ENCODE peak calls at places on chromosomes 2 and 18, in seven cellular contexts. One of them, this sample, is unnamed.
A peak's percentile ranks its signal among the peaks of the same experiment; 100 is the strongest.

GRCh38 chr18:76616373-76616772 is 121.3 kb upstream of the ZNF516 start:
- DNase-seq in IMR-90: no peak
- DNase-seq in H1: no peak
- DNase-seq in trophoblast cell: no peak
- DNase-seq in mesenchymal stem cell: no peak
- DNase-seq in H9: no peak
- DNase-seq in neuronal stem cell: no peak
- DNase-seq in this sample: no peak

GRCh38 chr18:77486985-77487384 is 237.3 kb downstream of the GALR1 start:
- DNase-seq in IMR-90: no peak
- DNase-seq in mesenchymal stem cell: no peak
- DNase-seq in H1: no peak
- DNase-seq in H9: no peak
- DNase-seq in neuronal stem cell: no peak
- DNase-seq in trophoblast cell: no peak
- DNase-seq in this sample: no peak

GRCh38 chr18:62863629-62864028 is 148.3 kb downstream of the PHLPP1 start:
- DNase-seq in mesenchymal stem cell: peak; percentile 17
- DNase-seq in H1: no peak
- DNase-seq in trophoblast cell: peak; percentile 53
- DNase-seq in H9: no peak
- DNase-seq in IMR-90: peak; percentile 65
- DNase-seq in neuronal stem cell: no peak
- DNase-seq in this sample: peak; percentile 78

GRCh38 chr2:164495491-164496223 is 125.6 kb downstream of the GRB14 start:
- DNase-seq in mesenchymal stem cell: peak; percentile 65
- DNase-seq in H1: no peak
- DNase-seq in H9: no peak
- DNase-seq in neuronal stem cell: peak; percentile 63
- DNase-seq in trophoblast cell: peak; percentile 72
- DNase-seq in IMR-90: peak; percentile 43
- DNase-seq in this sample: peak; percentile 79

GRCh38 chr2:69224495-69224803 is 162.6 kb downstream of the GFPT1 start:
- DNase-seq in IMR-90: no peak
- DNase-seq in H9: no peak
- DNase-seq in H1: no peak
- DNase-seq in trophoblast cell: no peak
- DNase-seq in neuronal stem cell: no peak
- DNase-seq in mesenchymal stem cell: no peak
- DNase-seq in this sample: no peak

GRCh38 chr18:49047540-49047939 is 96.8 kb upstream of the SMAD7 start:
- DNase-seq in mesenchymal stem cell: no peak
- DNase-seq in H1: no peak
- DNase-seq in neuronal stem cell: no peak
- DNase-seq in H9: no peak
- DNase-seq in trophoblast cell: no peak
- DNase-seq in IMR-90: no peak
- DNase-seq in this sample: no peak

GRCh38 chr2:20151116-20151571 is 73.8 kb downstream of the SDC1 start:
- DNase-seq in mesenchymal stem cell: no peak
- DNase-seq in neuronal stem cell: no peak
- DNase-seq in trophoblast cell: no peak
- DNase-seq in IMR-90: no peak
- DNase-seq in H1: no peak
- DNase-seq in H9: peak; percentile 12
- DNase-seq in this sample: no peak

GRCh38 chr2:221085376-221085900 is 486.7 kb downstream of the EPHA4 start:
- DNase-seq in trophoblast cell: no peak
- DNase-seq in neuronal stem cell: no peak
- DNase-seq in H1: no peak
- DNase-seq in H9: no peak
- DNase-seq in mesenchymal stem cell: no peak
- DNase-seq in IMR-90: peak; percentile 43
- DNase-seq in this sample: no peak

GRCh38 chr2:205524656-205525055 is 157.6 kb upstream of the NRP2 start:
- DNase-seq in H9: no peak
- DNase-seq in neuronal stem cell: no peak
- DNase-seq in H1: no peak
- DNase-seq in IMR-90: no peak
- DNase-seq in trophoblast cell: no peak
- DNase-seq in mesenchymal stem cell: no peak
- DNase-seq in this sample: no peak

GRCh38 chr2:29663266-29663665 is 258.1 kb downstream of the ALK start:
- DNase-seq in mesenchymal stem cell: no peak
- DNase-seq in neuronal stem cell: no peak
- DNase-seq in IMR-90: peak; percentile 70
- DNase-seq in trophoblast cell: no peak
- DNase-seq in H1: no peak
- DNase-seq in H9: no peak
- DNase-seq in this sample: no peak

GRCh38 chr2:66235408-66235807 is 199.5 kb upstream of the MEIS1 start:
- DNase-seq in mesenchymal stem cell: no peak
- DNase-seq in trophoblast cell: no peak
- DNase-seq in neuronal stem cell: no peak
- DNase-seq in H1: no peak
- DNase-seq in H9: no peak
- DNase-seq in IMR-90: no peak
- DNase-seq in this sample: no peak

GRCh38 chr2:85987266-85988178 is 98.7 kb upstream of the ST3GAL5 start:
- DNase-seq in neuronal stem cell: no peak
- DNase-seq in trophoblast cell: no peak
- DNase-seq in H9: peak; percentile 5
- DNase-seq in mesenchymal stem cell: no peak
- DNase-seq in H1: no peak
- DNase-seq in IMR-90: no peak
- DNase-seq in this sample: no peak

GRCh38 chr2:9113916-9114315 is 92.7 kb upstream of the ASAP2 start:
- DNase-seq in mesenchymal stem cell: no peak
- DNase-seq in neuronal stem cell: no peak
- DNase-seq in trophoblast cell: no peak
- DNase-seq in H1: no peak
- DNase-seq in IMR-90: no peak
- DNase-seq in H9: no peak
- DNase-seq in this sample: peak; percentile 61

GRCh38 chr2:19100570-19100969 is 257.9 kb downstream of the OSR1 start:
- DNase-seq in IMR-90: no peak
- DNase-seq in H1: no peak
- DNase-seq in neuronal stem cell: no peak
- DNase-seq in trophoblast cell: no peak
- DNase-seq in H9: no peak
- DNase-seq in mesenchymal stem cell: no peak
- DNase-seq in this sample: no peak

GRCh38 chr2:43040084-43040854 is 186.1 kb downstream of the ZFP36L2 start:
- DNase-seq in H1: no peak
- DNase-seq in trophoblast cell: peak; percentile 29
- DNase-seq in mesenchymal stem cell: peak; percentile 51
- DNase-seq in H9: no peak
- DNase-seq in IMR-90: no peak
- DNase-seq in neuronal stem cell: no peak
- DNase-seq in this sample: no peak

GRCh38 chr2:99382163-99382562 is 45.0 kb downstream of the EIF5B start:
- DNase-seq in H1: no peak
- DNase-seq in H9: no peak
- DNase-seq in mesenchymal stem cell: no peak
- DNase-seq in IMR-90: no peak
- DNase-seq in neuronal stem cell: no peak
- DNase-seq in trophoblast cell: no peak
- DNase-seq in this sample: no peak

GRCh38 chr2:175815537-175815936 is 186.5 kb downstream of the LNPK start:
- DNase-seq in H9: no peak
- DNase-seq in IMR-90: peak; percentile 52
- DNase-seq in neuronal stem cell: no peak
- DNase-seq in trophoblast cell: no peak
- DNase-seq in H1: no peak
- DNase-seq in mesenchymal stem cell: no peak
- DNase-seq in this sample: no peak

GRCh38 chr2:88933980-88934379 is 242.5 kb downstream of the RPIA start:
- DNase-seq in mesenchymal stem cell: no peak
- DNase-seq in trophoblast cell: peak; percentile 84
- DNase-seq in H9: no peak
- DNase-seq in IMR-90: no peak
- DNase-seq in H1: no peak
- DNase-seq in neuronal stem cell: no peak
- DNase-seq in this sample: peak; percentile 86

GRCh38 chr18:24176727-24177416 is 38.0 kb downstream of the CABYR start:
- DNase-seq in mesenchymal stem cell: peak; percentile 51
- DNase-seq in H9: peak; percentile 83
- DNase-seq in H1: peak; percentile 50
- DNase-seq in IMR-90: peak; percentile 56
- DNase-seq in neuronal stem cell: peak; percentile 61
- DNase-seq in trophoblast cell: peak; percentile 27
- DNase-seq in this sample: peak; percentile 82

GRCh38 chr2:109554758-109555157 is 59.0 kb downstream of the SEPTIN10 start:
- DNase-seq in neuronal stem cell: no peak
- DNase-seq in H1: no peak
- DNase-seq in IMR-90: no peak
- DNase-seq in H9: no peak
- DNase-seq in trophoblast cell: peak; percentile 74
- DNase-seq in mesenchymal stem cell: no peak
- DNase-seq in this sample: peak; percentile 46

GRCh38 chr2:47195149-47195548 is 40.0 kb upstream of the STPG4 start:
- DNase-seq in H1: no peak
- DNase-seq in IMR-90: no peak
- DNase-seq in mesenchymal stem cell: peak; percentile 38
- DNase-seq in neuronal stem cell: no peak
- DNase-seq in H9: no peak
- DNase-seq in trophoblast cell: no peak
- DNase-seq in this sample: no peak

GRCh38 chr2:69993708-69994107 is 32.3 kb upstream of the ASPRV1 start:
- DNase-seq in trophoblast cell: no peak
- DNase-seq in mesenchymal stem cell: no peak
- DNase-seq in neuronal stem cell: no peak
- DNase-seq in H1: no peak
- DNase-seq in IMR-90: no peak
- DNase-seq in H9: no peak
- DNase-seq in this sample: no peak

GRCh38 chr2:27191107-27191829 is 20.6 kb upstream of the ATRAID start:
- DNase-seq in neuronal stem cell: peak; percentile 37
- DNase-seq in IMR-90: peak; percentile 71
- DNase-seq in H1: no peak
- DNase-seq in H9: peak; percentile 53
- DNase-seq in trophoblast cell: peak; percentile 43
- DNase-seq in mesenchymal stem cell: peak; percentile 75
- DNase-seq in this sample: peak; percentile 61

GRCh38 chr2:216410550-216410949 is 1.7 kb upstream of the SMARCAL1 start:
- DNase-seq in neuronal stem cell: no peak
- DNase-seq in mesenchymal stem cell: no peak
- DNase-seq in trophoblast cell: no peak
- DNase-seq in IMR-90: no peak
- DNase-seq in H1: no peak
- DNase-seq in H9: no peak
- DNase-seq in this sample: no peak
- H3K18ac ChIP-seq in neuronal stem cell: no peak overlapping the region
- H3K18ac ChIP-seq in mesenchymal stem cell: no peak overlapping the region
- H3K18ac ChIP-seq in trophoblast cell: no peak overlapping the region
- H3K18ac ChIP-seq in IMR-90: no peak overlapping the region
- H3K18ac ChIP-seq in H1: no peak overlapping the region
- H3K18ac ChIP-seq in H9: no peak overlapping the region
- H3K18ac ChIP-seq in this sample: no peak overlapping the region

GRCh38 chr2:101698419-101699190 is 1.1 kb downstream of the MAP4K4 start:
- DNase-seq in neuronal stem cell: no peak
- DNase-seq in H1: no peak
- DNase-seq in H9: no peak
- DNase-seq in mesenchymal stem cell: peak; percentile 44
- DNase-seq in trophoblast cell: peak; percentile 60
- DNase-seq in IMR-90: no peak
- DNase-seq in this sample: peak; percentile 47
- H3K18ac ChIP-seq in neuronal stem cell: no peak overlapping the region
- H3K18ac ChIP-seq in H1: peak overlapping the region; percentile 36
- H3K18ac ChIP-seq in H9: peak overlapping the region; percentile 36
- H3K18ac ChIP-seq in mesenchymal stem cell: peak overlapping the region; percentile 74
- H3K18ac ChIP-seq in trophoblast cell: no peak overlapping the region
- H3K18ac ChIP-seq in IMR-90: peak overlapping the region; percentile 83
- H3K18ac ChIP-seq in this sample: peak overlapping the region; percentile 99

GRCh38 chr2:44716131-44716530 is 225.4 kb upstream of the SIX3 start:
- DNase-seq in mesenchymal stem cell: no peak
- DNase-seq in H1: no peak
- DNase-seq in trophoblast cell: no peak
- DNase-seq in IMR-90: no peak
- DNase-seq in H9: no peak
- DNase-seq in neuronal stem cell: no peak
- DNase-seq in this sample: no peak

GRCh38 chr2:44713170-44713569 is 228.3 kb upstream of the SIX3 start:
- DNase-seq in trophoblast cell: no peak
- DNase-seq in neuronal stem cell: no peak
- DNase-seq in H1: no peak
- DNase-seq in H9: no peak
- DNase-seq in mesenchymal stem cell: no peak
- DNase-seq in IMR-90: no peak
- DNase-seq in this sample: no peak

GRCh38 chr2:44718431-44718830 is 223.1 kb upstream of the SIX3 start:
- DNase-seq in mesenchymal stem cell: no peak
- DNase-seq in H9: no peak
- DNase-seq in IMR-90: no peak
- DNase-seq in H1: no peak
- DNase-seq in trophoblast cell: no peak
- DNase-seq in neuronal stem cell: no peak
- DNase-seq in this sample: no peak

GRCh38 chr2:44719564-44719963 is 221.9 kb upstream of the SIX3 start:
- DNase-seq in H9: no peak
- DNase-seq in IMR-90: no peak
- DNase-seq in neuronal stem cell: no peak
- DNase-seq in mesenchymal stem cell: no peak
- DNase-seq in H1: no peak
- DNase-seq in trophoblast cell: no peak
- DNase-seq in this sample: no peak

GRCh38 chr2:44715671-44716077 is 225.8 kb upstream of the SIX3 start:
- DNase-seq in trophoblast cell: peak; percentile 57
- DNase-seq in H9: peak; percentile 50
- DNase-seq in IMR-90: peak; percentile 27
- DNase-seq in H1: peak; percentile 47
- DNase-seq in mesenchymal stem cell: peak; percentile 43
- DNase-seq in neuronal stem cell: peak; percentile 23
- DNase-seq in this sample: peak; percentile 90
- H3K18ac ChIP-seq in trophoblast cell: no peak overlapping the region
- H3K18ac ChIP-seq in H9: no peak overlapping the region
- H3K18ac ChIP-seq in IMR-90: no peak overlapping the region
- H3K18ac ChIP-seq in H1: no peak overlapping the region
- H3K18ac ChIP-seq in mesenchymal stem cell: no peak overlapping the region
- H3K18ac ChIP-seq in neuronal stem cell: no peak overlapping the region
- H3K18ac ChIP-seq in this sample: no peak overlapping the region

GRCh38 chr2:24287171-24287570 is 73.2 kb downstream of the ITSN2 start:
- DNase-seq in neuronal stem cell: no peak
- DNase-seq in H9: no peak
- DNase-seq in mesenchymal stem cell: no peak
- DNase-seq in H1: no peak
- DNase-seq in trophoblast cell: no peak
- DNase-seq in IMR-90: no peak
- DNase-seq in this sample: no peak
- H3K18ac ChIP-seq in neuronal stem cell: no peak overlapping the region
- H3K18ac ChIP-seq in H9: no peak overlapping the region
- H3K18ac ChIP-seq in mesenchymal stem cell: no peak overlapping the region
- H3K18ac ChIP-seq in H1: no peak overlapping the region
- H3K18ac ChIP-seq in trophoblast cell: no peak overlapping the region
- H3K18ac ChIP-seq in IMR-90: no peak overlapping the region
- H3K18ac ChIP-seq in this sample: no peak overlapping the region